ENCODE peak calls at places on chromosome 4, in six cellular contexts. X, I, A, R, T and D are unnamed samples.

GRCh38 chr4:182628000-182628399 is 289.2 kb downstream of the DCTD start:
- DNase-seq in I (no peak), A (no peak), T (no peak), R (no peak), X (no peak), D (no peak)

GRCh38 chr4:134666640-134667039 is 465.1 kb upstream of the PABPC4L start:
- DNase-seq in R (no peak), T (peak; percentile 66), I (no peak), X (no peak), A (no peak), D (no peak)

GRCh38 chr4:4861592-4862551 is 2.4 kb downstream of the MSX1 start:
- DNase-seq in I (no peak), R (no peak), T (peak; percentile 47), X (no peak), A (no peak), D (peak; percentile 26)

GRCh38 chr4:181662383-181662782 is 580.8 kb upstream of the TENM3 start:
- DNase-seq in I (no peak), A (no peak), X (no peak), T (no peak), R (no peak), D (no peak)

GRCh38 chr4:152935138-152935537 is 985 bp upstream of the FHDC1 start:
- DNase-seq in X (peak; percentile 39), A (no peak), R (no peak), I (no peak), T (no peak), D (no peak)

GRCh38 chr4:110088670-110089069 is 109.7 kb downstream of the ELOVL6 start:
- DNase-seq in T (no peak), A (no peak), I (no peak), R (no peak), X (peak; percentile 54), D (no peak)

GRCh38 chr4:75973770-75974169 is 17.0 kb downstream of the SDAD1 start:
- DNase-seq in I (no peak), X (no peak), T (no peak), R (no peak), A (no peak), D (no peak)

GRCh38 chr4:113851816-113852215 is 90.3 kb upstream of the CAMK2D start:
- DNase-seq in R (no peak), T (no peak), I (no peak), X (no peak), A (no peak), D (no peak)

GRCh38 chr4:14264437-14264836 is 636.9 kb upstream of the BOD1L1 start:
- DNase-seq in X (peak; percentile 52), R (no peak), I (no peak), T (no peak), A (no peak), D (no peak)

GRCh38 chr4:53130896-53131561 is 234.8 kb downstream of the SCFD2 start:
- DNase-seq in X (no peak), R (no peak), I (no peak), A (no peak), T (no peak), D (no peak)

GRCh38 chr4:110633358-110634319 is 10.8 kb upstream of the PITX2 start:
- DNase-seq in A (no peak), R (no peak), T (no peak), I (no peak), X (peak; percentile 75), D (no peak)

GRCh38 chr4:38207110-38207457 is 246.9 kb downstream of the PTTG2 start:
- DNase-seq in T (no peak), I (no peak), A (no peak), X (no peak), R (no peak), D (no peak)

GRCh38 chr4:168797176-168797575 is 212.9 kb downstream of the CBR4 start:
- DNase-seq in X (peak; percentile 84), T (no peak), I (no peak), A (no peak), R (no peak), D (no peak)

GRCh38 chr4:100314057-100314456 is 123.8 kb upstream of the DDIT4L start:
- DNase-seq in X (no peak), T (no peak), R (no peak), I (no peak), A (no peak), D (no peak)

GRCh38 chr4:168304744-168305459 is 13.7 kb downstream of the DDX60 start:
- DNase-seq in A (no peak), X (peak; percentile 96), T (no peak), R (no peak), I (no peak), D (no peak)

GRCh38 chr4:160009656-160010493 is 907.0 kb downstream of the RAPGEF2 start:
- DNase-seq in I (no peak), T (no peak), X (no peak), A (no peak), R (no peak), D (no peak)

GRCh38 chr4:54542540-54543041 is 115.2 kb upstream of the KIT start:
- DNase-seq in A (no peak), X (no peak), T (no peak), I (no peak), R (no peak), D (no peak)

GRCh38 chr4:92021203-92021602 is 282.6 kb upstream of the GRID2 start:
- DNase-seq in R (no peak), A (no peak), I (no peak), T (no peak), X (no peak), D (no peak)

GRCh38 chr4:81796790-81797528 is 325.3 kb upstream of the RASGEF1B start:
- DNase-seq in T (no peak), R (no peak), A (no peak), X (no peak), I (no peak), D (no peak)

GRCh38 chr4:85740431-85740861 is 265.5 kb downstream of the ARHGAP24 start:
- DNase-seq in A (no peak), I (no peak), X (no peak), R (no peak), T (no peak), D (no peak)